ENCODE peak calls at places on chromosomes 6 and 20, in nine cellular contexts. D is right atrium auricular region; L is activated CD8-positive, alpha-beta memory T cell treated with anti-CD3 and anti-CD28 coated beads, Interleukin-2, amount 50 U/mL, for 4 hours; U is GM06990; V is T-helper 9 cell; S is T follicular helper cell; Z is SW 1271; B is body of pancreas; R is activated naive CD8-positive, alpha-beta T cell treated with anti-CD3 and anti-CD28 coated beads for 36 hours. Y is an unnamed sample.

GRCh38 chr6:47741807-47742206 is 40.0 kb upstream of the OPN5 start:
- DNase-seq in D (no peak), L (no peak), U (peak), V (no peak), S (no peak), Z (no peak), B (no peak), R (no peak), Y (no peak)

GRCh38 chr6:72522735-72523141 is 99.1 kb upstream of the KCNQ5 start:
- DNase-seq in D (no peak), L (peak), U (peak), V (no peak), S (peak), Z (peak), B (peak), R (peak), Y (no peak)

GRCh38 chr20:14478126-14478525 is 140.7 kb upstream of the FLRT3 start:
- DNase-seq in D (no peak), L (no peak), U (no peak), V (no peak), S (no peak), Z (no peak), B (no peak), R (no peak), Y (no peak)

GRCh38 chr6:116210750-116211425 is 43.0 kb downstream of the TSPYL4 start:
- DNase-seq in D (no peak), L (no peak), U (no peak), V (no peak), S (no peak), Z (peak), B (no peak), R (no peak), Y (no peak)

GRCh38 chr6:94510877-94511276 is 1066.5 kb upstream of the MANEA start:
- DNase-seq in D (no peak), L (no peak), U (no peak), V (no peak), S (no peak), Z (no peak), B (no peak), R (no peak), Y (no peak)

GRCh38 chr20:59031326-59032022 is 661 bp downstream of the ATP5F1E start:
- DNase-seq in D (no peak), L (no peak), U (no peak), V (no peak), S (no peak), Z (peak), B (no peak), R (no peak), Y (no peak)

GRCh38 chr20:59149678-59150504 is 13.7 kb upstream of the ZNF831 start:
- DNase-seq in D (peak), L (peak), U (no peak), V (peak), S (peak), Z (no peak), B (no peak), R (peak), Y (no peak)

GRCh38 chr6:136751478-136751956 is 40.8 kb downstream of the MAP3K5 start:
- DNase-seq in D (no peak), L (no peak), U (peak), V (no peak), S (no peak), Z (no peak), B (no peak), R (no peak), Y (peak)

GRCh38 chr6:108805611-108806181 is 42.5 kb upstream of the ARMC2 start:
- DNase-seq in D (no peak), L (no peak), U (peak), V (no peak), S (no peak), Z (no peak), B (no peak), R (no peak), Y (peak)

GRCh38 chr6:47690209-47690608 is 8.2 kb upstream of the ADGRF4 start:
- DNase-seq in D (no peak), L (no peak), U (no peak), V (no peak), S (no peak), Z (no peak), B (no peak), R (no peak), Y (no peak)

GRCh38 chr20:51156041-51156795 is 133.3 kb upstream of the KCNG1 start:
- DNase-seq in D (peak), L (no peak), U (no peak), V (no peak), S (no peak), Z (no peak), B (no peak), R (no peak), Y (no peak)

GRCh38 chr6:70059047-70059719 is 192.8 kb downstream of the COL19A1 start:
- DNase-seq in D (no peak), L (no peak), U (no peak), V (no peak), S (no peak), Z (no peak), B (no peak), R (no peak), Y (no peak)

GRCh38 chr6:92879526-92879925 is 539.8 kb downstream of the EPHA7 start:
- DNase-seq in D (no peak), L (no peak), U (no peak), V (no peak), S (no peak), Z (no peak), B (no peak), R (no peak), Y (no peak)

GRCh38 chr20:20364016-20364746 is 3.7 kb upstream of the INSM1 start:
- DNase-seq in D (no peak), L (no peak), U (peak), V (no peak), S (no peak), Z (no peak), B (no peak), R (peak), Y (no peak)

GRCh38 chr20:36825374-36826104 is 50.4 kb upstream of the TLDC2 start:
- DNase-seq in D (no peak), L (no peak), U (no peak), V (no peak), S (no peak), Z (no peak), B (no peak), R (no peak), Y (no peak)

GRCh38 chr6:148110925-148111324 is 231.7 kb upstream of the SASH1 start:
- DNase-seq in D (no peak), L (no peak), U (no peak), V (no peak), S (no peak), Z (no peak), B (no peak), R (no peak), Y (no peak)

GRCh38 chr20:41570552-41570951 is 47.6 kb downstream of the CHD6 start:
- DNase-seq in D (no peak), L (no peak), U (no peak), V (no peak), S (no peak), Z (no peak), B (no peak), R (no peak), Y (no peak)

GRCh38 chr6:156912431-156912830 is 135.3 kb downstream of the ARID1B start:
- DNase-seq in D (no peak), L (no peak), U (no peak), V (no peak), S (no peak), Z (no peak), B (no peak), R (no peak), Y (no peak)

GRCh38 chr20:62980970-62981369 is 25.8 kb downstream of the BHLHE23 start:
- DNase-seq in D (no peak), L (no peak), U (no peak), V (peak), S (peak), Z (no peak), B (no peak), R (peak), Y (no peak)